ENCODE peak calls at places on chromosome 22, in nine cellular contexts. O is GM23248, C is fibroblast of lung, S is IMR-90, F is K562, B is trophoblast cell, J is HCT116, Z is kidney, U is astrocyte. T is an unnamed sample.

GRCh38 chr22:19292262-19293230 is 1.0 kb upstream of the CLTCL1 start:
- DNase-seq in B (peak), C (peak), U (no peak), J (no peak), S (no peak), O (no peak), Z (no peak), F (peak), T (peak)

GRCh38 chr22:38936562-38936961 is 20.8 kb upstream of the APOBEC3A start:
- DNase-seq in F (no peak), Z (peak), S (no peak), U (no peak), B (no peak), J (no peak), C (no peak), O (no peak), T (no peak)

GRCh38 chr22:38437416-38437815 is 17.6 kb downstream of the KCNJ4 start:
- DNase-seq in Z (no peak), C (no peak), J (no peak), O (no peak), S (no peak), B (no peak), U (no peak), F (no peak), T (no peak)

GRCh38 chr22:48579035-48579914 is 1248.4 kb downstream of the BRD1 start:
- DNase-seq in B (no peak), F (no peak), J (no peak), U (peak), S (no peak), C (peak), O (no peak), Z (peak), T (no peak)

GRCh38 chr22:31250740-31251330 is 38.7 kb downstream of the LIMK2 start:
- DNase-seq in U (no peak), C (no peak), Z (no peak), S (no peak), F (no peak), J (no peak), B (no peak), O (peak), T (peak)

GRCh38 chr22:42163515-42163914 is 32.9 kb upstream of the CYP2D6 start:
- DNase-seq in S (no peak), Z (no peak), O (no peak), C (no peak), B (no peak), U (no peak), J (no peak), F (no peak), T (no peak)

GRCh38 chr22:23204541-23205157 is 24.3 kb downstream of the BCR start:
- DNase-seq in U (no peak), S (no peak), B (no peak), J (no peak), O (peak), Z (peak), F (no peak), C (no peak), T (no peak)

GRCh38 chr22:31127181-31127772 is 4.5 kb downstream of the INPP5J start:
- DNase-seq in O (peak), S (no peak), F (peak), Z (no peak), U (no peak), C (no peak), J (no peak), B (no peak), T (no peak)

GRCh38 chr22:36885474-36885873 is 24.7 kb downstream of the NCF4 start:
- DNase-seq in Z (no peak), S (no peak), F (no peak), B (peak), J (no peak), O (no peak), C (no peak), U (no peak), T (no peak)

GRCh38 chr22:43592470-43592869 is 180.7 kb downstream of the MPPED1 start:
- DNase-seq in J (no peak), C (no peak), B (no peak), S (peak), F (no peak), O (no peak), U (no peak), Z (no peak), T (no peak)

GRCh38 chr22:23061471-23062280 is 8.6 kb upstream of the GNAZ start:
- DNase-seq in C (no peak), O (no peak), J (no peak), S (no peak), B (no peak), Z (peak), F (no peak), U (no peak), T (no peak)

GRCh38 chr22:20131856-20132685 is 467 bp downstream of the ZDHHC8 start:
- DNase-seq in S (no peak), B (no peak), Z (no peak), O (peak), U (no peak), J (no peak), C (no peak), F (peak), T (peak)

GRCh38 chr22:41517172-41518047 is 26.9 kb downstream of the POLR3H start:
- DNase-seq in O (peak), U (no peak), J (no peak), C (peak), Z (peak), S (peak), B (peak), F (peak), T (peak)

GRCh38 chr22:20437253-20438065 is at the start of gene SCARF2:
- DNase-seq in F (no peak), Z (peak), U (peak), B (no peak), C (peak), O (peak), S (peak), J (no peak), T (peak)

GRCh38 chr22:41092023-41092817 is at the start of gene EP300:
- DNase-seq in Z (peak), J (peak), B (peak), C (peak), F (peak), O (peak), S (peak), U (peak), T (peak)

GRCh38 chr22:27576815-27577564 is 224.6 kb downstream of the MN1 start:
- DNase-seq in C (peak), S (peak), B (no peak), J (no peak), U (peak), F (no peak), Z (no peak), O (no peak), T (peak)

GRCh38 chr22:20065896-20066616 is 14.0 kb upstream of the DGCR8 start:
- DNase-seq in C (no peak), F (no peak), U (no peak), B (no peak), S (no peak), Z (no peak), O (no peak), J (no peak), T (no peak)

GRCh38 chr22:43042101-43042780 is 27.3 kb upstream of the PACSIN2 start:
- DNase-seq in J (no peak), U (peak), Z (no peak), F (no peak), O (no peak), C (peak), B (no peak), S (peak), T (peak)

GRCh38 chr22:27780161-27780575 is 21.4 kb downstream of the MN1 start:
- DNase-seq in O (peak), Z (no peak), C (no peak), B (no peak), F (no peak), S (no peak), U (peak), J (no peak), T (peak)

GRCh38 chr22:31972180-31972579 is 27.8 kb downstream of the YWHAH start:
- DNase-seq in S (no peak), U (no peak), J (no peak), Z (no peak), C (no peak), F (no peak), O (no peak), B (no peak), T (no peak)

GRCh38 chr22:24153959-24154358 is 27.3 kb upstream of the SUSD2 start:
- DNase-seq in F (no peak), O (no peak), S (no peak), B (no peak), J (no peak), Z (no peak), C (no peak), U (no peak), T (no peak)

GRCh38 chr22:42439821-42440674 is 7.8 kb upstream of the NFAM1 start:
- DNase-seq in S (peak), Z (peak), U (peak), J (no peak), F (no peak), C (peak), O (peak), B (peak), T (peak)

GRCh38 chr22:26534874-26535470 is 22.7 kb upstream of the TFIP11 start:
- DNase-seq in B (no peak), O (no peak), Z (no peak), S (no peak), F (no peak), U (no peak), C (no peak), J (no peak), T (no peak)

GRCh38 chr22:32539631-32540449 is 65.2 kb downstream of the FBXO7 start:
- DNase-seq in O (no peak), U (peak), S (no peak), B (no peak), Z (no peak), C (no peak), J (no peak), F (peak), T (no peak)

GRCh38 chr22:30444632-30445437 is 19.3 kb downstream of the MTFP1 start:
- DNase-seq in C (peak), S (peak), O (peak), U (no peak), Z (peak), F (peak), J (peak), B (peak), T (peak)

GRCh38 chr22:23825246-23825905 is 13.4 kb downstream of the DERL3 start:
- DNase-seq in B (peak), Z (peak), F (no peak), J (no peak), U (no peak), O (no peak), C (no peak), S (no peak), T (no peak)

GRCh38 chr22:23357028-23357427 is 176.7 kb downstream of the BCR start:
- DNase-seq in F (no peak), S (no peak), O (no peak), Z (no peak), C (no peak), J (no peak), U (no peak), B (no peak), T (no peak)

DNA sequence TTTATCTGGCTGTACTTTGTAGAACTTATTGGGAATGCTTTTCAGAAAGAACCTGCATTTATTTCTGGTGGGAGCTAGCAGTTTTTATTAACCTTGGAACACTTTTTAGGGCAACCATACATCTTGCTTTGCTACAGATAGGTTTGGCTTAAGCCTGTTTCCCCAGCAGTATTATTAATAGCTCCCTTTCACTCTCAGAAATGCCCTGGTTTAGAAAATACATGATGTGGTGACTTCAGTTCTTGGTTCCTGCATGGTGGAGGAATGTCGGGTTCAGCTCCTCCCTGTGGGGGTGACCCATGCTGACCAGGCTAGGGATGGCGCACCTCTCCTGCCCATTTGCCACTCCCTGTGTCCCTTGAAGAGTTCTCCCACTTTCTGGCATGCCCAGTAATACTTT is 28.2 kb downstream of the ZBED4 start:
- DNase-seq in U (no peak), Z (no peak), J (no peak), O (no peak), F (no peak), S (no peak), C (no peak), B (no peak), T (no peak)
- H3K9ac ChIP-seq in U (no peak), Z (no peak), J (no peak), O (no peak), F (no peak), S (no peak), C (no peak), B (no peak), T (no peak)

GRCh38 chr22:44739024-44739423 is 13.4 kb upstream of the ARHGAP8 start:
- DNase-seq in S (no peak), C (no peak), F (no peak), O (no peak), U (no peak), J (no peak), Z (no peak), B (no peak), T (no peak)

GRCh38 chr22:44735518-44736428 is 16.6 kb upstream of the ARHGAP8 start:
- DNase-seq in J (no peak), Z (peak), F (peak), C (peak), S (peak), U (no peak), O (peak), B (peak), T (peak)

GRCh38 chr22:44736581-44737413 is 15.6 kb upstream of the ARHGAP8 start:
- DNase-seq in J (no peak), O (peak), F (no peak), B (no peak), Z (peak), S (peak), C (no peak), U (no peak), T (no peak)

GRCh38 chr22:44738347-44738715 is 14.0 kb upstream of the ARHGAP8 start:
- DNase-seq in Z (peak), O (peak), C (no peak), F (peak), J (no peak), U (no peak), B (no peak), S (peak), T (no peak)

DNA sequence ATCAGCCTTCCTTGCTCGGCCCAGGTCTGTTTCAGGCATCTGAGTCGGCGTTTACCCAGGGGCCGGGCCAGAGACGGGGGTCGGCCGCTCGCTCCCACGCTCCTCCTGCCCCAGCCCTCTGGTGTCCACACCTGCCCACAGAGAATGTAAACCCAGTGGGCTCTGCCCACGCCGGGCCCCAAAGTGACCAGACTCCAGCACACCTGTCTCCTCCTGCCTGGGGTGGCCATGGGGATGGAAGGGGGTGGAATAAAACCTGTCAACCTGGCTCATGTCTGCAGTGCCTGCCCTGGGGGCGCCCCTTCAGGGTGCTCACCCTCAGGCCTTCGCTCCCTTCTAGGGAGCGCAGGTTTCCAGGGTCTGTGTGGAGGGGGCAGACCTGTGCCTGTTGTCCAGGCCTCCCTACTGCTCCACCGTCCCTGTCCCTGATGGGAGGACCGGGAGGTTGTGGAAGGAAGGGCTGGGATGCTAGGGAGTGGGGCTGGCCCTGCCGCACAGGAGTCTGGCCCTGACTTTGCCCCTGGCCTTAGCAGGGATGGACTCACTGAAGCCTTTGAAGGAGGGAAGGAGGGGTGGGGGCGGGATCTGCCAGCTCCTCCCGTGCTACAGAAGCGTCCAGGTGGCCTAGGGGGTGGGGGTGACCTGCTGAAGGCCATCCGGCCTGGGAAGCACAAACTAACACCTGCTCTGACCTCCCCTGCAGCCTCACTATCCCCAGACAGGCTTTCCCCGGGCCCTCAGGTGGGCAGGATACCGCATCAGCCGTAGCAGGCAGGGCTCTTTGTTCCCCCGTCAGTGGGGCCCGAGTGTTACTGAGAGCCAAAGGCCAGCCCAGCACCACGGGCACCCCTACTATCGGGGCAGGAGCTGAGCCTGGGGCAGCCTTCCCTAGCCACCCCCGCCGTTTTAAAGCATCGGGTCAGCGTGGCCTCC is 14.7 kb upstream of the ARHGAP8 start:
- DNase-seq in O (no peak), S (no peak), Z (no peak), C (no peak), B (no peak), U (no peak), J (no peak), F (no peak), T (no peak)
- H3K9ac ChIP-seq in O (no peak), S (no peak), Z (no peak), C (no peak), B (no peak), U (no peak), J (peak), F (no peak), T (no peak)

DNA sequence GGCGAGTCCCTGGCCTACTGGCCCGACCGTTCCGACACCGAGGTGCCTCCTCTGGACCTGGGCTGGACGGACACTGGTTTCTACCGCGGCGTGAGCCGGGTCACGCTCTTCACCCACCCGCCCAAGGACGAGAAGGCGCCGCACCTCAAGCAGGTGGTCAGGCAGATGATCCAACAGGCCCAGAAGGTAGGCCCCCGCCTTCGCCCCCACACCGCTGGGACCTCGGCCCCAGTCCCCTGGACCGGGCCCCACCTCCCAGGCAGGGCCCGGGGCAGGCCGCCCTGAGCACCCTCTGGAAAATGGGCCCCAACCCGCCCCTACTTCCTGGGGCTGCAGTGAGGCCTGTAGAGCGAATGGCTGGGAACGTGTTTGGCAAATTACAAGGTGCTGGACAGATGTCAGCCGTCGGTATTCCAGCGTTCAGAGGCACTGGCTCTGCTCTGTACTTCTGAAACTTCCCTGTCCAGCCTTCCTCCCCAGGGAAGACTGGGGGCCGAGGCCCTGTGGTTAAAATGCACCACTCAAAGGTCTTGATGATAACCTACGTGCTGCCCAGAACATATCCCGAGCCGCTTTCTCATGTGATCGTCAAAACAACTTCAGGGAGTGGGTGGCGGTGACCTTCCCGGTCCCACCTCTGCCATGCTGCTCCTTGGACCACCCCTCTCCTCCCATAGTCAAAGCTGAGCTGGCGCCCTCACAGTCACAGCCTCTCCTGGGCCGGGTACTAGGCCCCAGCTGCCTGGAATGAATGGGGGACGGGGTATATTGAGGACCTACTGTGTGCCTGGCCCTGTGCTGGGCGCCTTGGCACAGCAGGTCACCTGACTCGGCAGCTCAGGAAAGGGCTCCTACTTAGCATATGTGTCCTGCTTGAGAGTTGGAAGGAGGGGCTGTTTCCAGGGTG is 845 bp downstream of the FAM83F start:
- DNase-seq in Z (peak), J (no peak), F (no peak), U (no peak), C (no peak), B (no peak), S (no peak), O (no peak), T (no peak)
- H3K9ac ChIP-seq in Z (peak), J (peak), F (no peak), U (no peak), C (no peak), B (no peak), S (no peak), O (no peak), T (no peak)

GRCh38 chr22:35533365-35534029 is 7.1 kb upstream of the RASD2 start:
- DNase-seq in C (no peak), S (no peak), J (no peak), B (no peak), F (no peak), U (no peak), Z (no peak), O (no peak), T (no peak)
- H3K9ac ChIP-seq in C (no peak), S (no peak), J (no peak), B (no peak), F (no peak), U (no peak), Z (no peak), O (no peak), T (no peak)

GRCh38 chr22:29072193-29072978 is 449 bp upstream of the KREMEN1 start:
- DNase-seq in C (peak), Z (peak), O (peak), S (peak), B (peak), F (peak), U (no peak), J (peak), T (peak)

GRCh38 chr22:29071261-29072045 is 1.4 kb upstream of the KREMEN1 start:
- DNase-seq in C (peak), S (peak), F (no peak), U (peak), O (peak), Z (peak), J (no peak), B (peak), T (peak)

GRCh38 chr22:29069476-29069875 is 3.4 kb upstream of the KREMEN1 start:
- DNase-seq in S (no peak), B (no peak), C (no peak), O (no peak), Z (no peak), F (no peak), U (no peak), J (no peak), T (no peak)

GRCh38 chr22:29072979-29073617 is at the start of gene KREMEN1:
- DNase-seq in O (no peak), C (no peak), S (no peak), B (no peak), Z (peak), J (no peak), U (no peak), F (no peak), T (no peak)

GRCh38 chr22:29070490-29070889 is 2.3 kb upstream of the KREMEN1 start:
- DNase-seq in O (no peak), F (no peak), B (no peak), U (no peak), C (no peak), J (no peak), Z (no peak), S (no peak), T (no peak)
- H3K9ac ChIP-seq in O (no peak), F (no peak), B (no peak), U (no peak), C (no peak), J (no peak), Z (no peak), S (no peak), T (no peak)

T was measured in adipocyte.